ENCODE peak calls at places on chromosomes 4 and X, in six cellular contexts. P is AG04450, N is neural progenitor cell, A is HCT116, C is lung, M is brain microvascular endothelial cell. Z is an unnamed sample.

GRCh38 chr4:151192556-151193235 is 84.3 kb upstream of the PRSS48 start:
- DNase-seq in P (no peak), N (no peak), C (no peak), M (no peak), A (no peak), Z (no peak)

GRCh38 chrX:54288989-54289388 is 68.9 kb downstream of the WNK3 start:
- DNase-seq in P (no peak), C (no peak), N (no peak), A (no peak), M (no peak), Z (no peak)

GRCh38 chr4:84418032-84418709 is 80.9 kb downstream of the NKX6-1 start:
- DNase-seq in A (no peak), C (no peak), N (peak; percentile 60), M (no peak), P (no peak), Z (no peak)

GRCh38 chr4:40189997-40190396 is 6.8 kb upstream of the RHOH start:
- DNase-seq in M (no peak), N (no peak), C (no peak), P (no peak), A (no peak), Z (no peak)

GRCh38 chr4:38138363-38138762 is 178.2 kb downstream of the PTTG2 start:
- DNase-seq in N (no peak), C (no peak), A (no peak), M (no peak), P (no peak), Z (no peak)

GRCh38 chr4:138802499-138802898 is 213.1 kb upstream of the NOCT start:
- DNase-seq in A (no peak), P (no peak), M (no peak), C (no peak), N (no peak), Z (peak; percentile 51)

GRCh38 chrX:153687121-153688039 is at the start of gene SLC6A8:
- DNase-seq in P (peak; percentile 15), A (peak; percentile 27), N (peak; percentile 83), C (peak; percentile 50), M (peak; percentile 19), Z (no peak)

GRCh38 chrX:154458116-154458953 is at the start of gene PLXNA3:
- DNase-seq in C (no peak), N (peak; percentile 74), P (no peak), A (no peak), M (no peak), Z (no peak)

GRCh38 chr4:185803015-185803414 is 9.0 kb downstream of the SORBS2 start:
- DNase-seq in P (no peak), M (no peak), A (no peak), C (no peak), N (no peak), Z (no peak)

GRCh38 chr4:108754327-108754726 is 8.5 kb downstream of the ETNPPL start:
- DNase-seq in N (no peak), M (no peak), C (no peak), P (no peak), A (no peak), Z (no peak)

GRCh38 chrX:65871671-65872311 is 168.1 kb downstream of the VSIG4 start:
- DNase-seq in C (no peak), N (peak; percentile 40), M (no peak), A (peak; percentile 67), P (no peak), Z (peak; percentile 87)

GRCh38 chrX:10235851-10236250 is 79.1 kb downstream of the CLCN4 start:
- DNase-seq in P (no peak), C (no peak), N (no peak), A (no peak), M (peak; percentile 49), Z (no peak)

GRCh38 chrX:135434258-135435138 is 12.8 kb downstream of the SMIM10L2A start:
- DNase-seq in C (no peak), P (no peak), M (no peak), N (no peak), A (no peak), Z (no peak)

GRCh38 chr4:9898596-9899345 is 117.3 kb downstream of the DRD5 start:
- DNase-seq in P (no peak), C (peak; percentile 41), A (peak; percentile 35), N (peak; percentile 87), M (peak; percentile 52), Z (peak; percentile 60)

GRCh38 chr4:114249561-114250356 is 270.3 kb upstream of the ARSJ start:
- DNase-seq in M (no peak), A (no peak), N (no peak), C (no peak), P (no peak), Z (peak; percentile 52)

GRCh38 chr4:8688041-8688907 is 95.7 kb downstream of the CPZ start:
- DNase-seq in A (peak; percentile 19), N (peak; percentile 88), M (peak; percentile 3), C (no peak), P (no peak), Z (no peak)

GRCh38 chrX:48794993-48795501 is 6.8 kb upstream of the HDAC6 start:
- DNase-seq in M (peak; percentile 15), P (peak; percentile 3), N (no peak), C (peak; percentile 60), A (no peak), Z (peak; percentile 52)

GRCh38 chr4:30929649-30930048 is 209.5 kb downstream of the PCDH7 start:
- DNase-seq in N (peak; percentile 18), P (no peak), A (no peak), C (no peak), M (no peak), Z (no peak)

GRCh38 chr4:152626790-152627189 is 53.0 kb downstream of the TMEM154 start:
- DNase-seq in C (no peak), P (no peak), N (no peak), A (no peak), M (no peak), Z (no peak)

GRCh38 chr4:91984466-91984865 is 319.3 kb upstream of the GRID2 start:
- DNase-seq in A (no peak), M (no peak), P (no peak), N (no peak), C (no peak), Z (no peak)

GRCh38 chr4:33924239-33924638 is 2320.1 kb downstream of the ARAP2 start:
- DNase-seq in A (peak; percentile 82), C (no peak), M (no peak), N (peak; percentile 8), P (peak; percentile 6), Z (peak; percentile 57)

GRCh38 chr4:85543832-85544231 is 68.9 kb downstream of the ARHGAP24 start:
- DNase-seq in C (no peak), P (no peak), N (no peak), A (no peak), M (peak; percentile 4), Z (peak; percentile 28)

GRCh38 chrX:38061335-38061734 is 55.0 kb downstream of the SYTL5 start:
- DNase-seq in C (no peak), N (no peak), M (no peak), P (no peak), A (peak; percentile 73), Z (peak; percentile 36)

DNA sequence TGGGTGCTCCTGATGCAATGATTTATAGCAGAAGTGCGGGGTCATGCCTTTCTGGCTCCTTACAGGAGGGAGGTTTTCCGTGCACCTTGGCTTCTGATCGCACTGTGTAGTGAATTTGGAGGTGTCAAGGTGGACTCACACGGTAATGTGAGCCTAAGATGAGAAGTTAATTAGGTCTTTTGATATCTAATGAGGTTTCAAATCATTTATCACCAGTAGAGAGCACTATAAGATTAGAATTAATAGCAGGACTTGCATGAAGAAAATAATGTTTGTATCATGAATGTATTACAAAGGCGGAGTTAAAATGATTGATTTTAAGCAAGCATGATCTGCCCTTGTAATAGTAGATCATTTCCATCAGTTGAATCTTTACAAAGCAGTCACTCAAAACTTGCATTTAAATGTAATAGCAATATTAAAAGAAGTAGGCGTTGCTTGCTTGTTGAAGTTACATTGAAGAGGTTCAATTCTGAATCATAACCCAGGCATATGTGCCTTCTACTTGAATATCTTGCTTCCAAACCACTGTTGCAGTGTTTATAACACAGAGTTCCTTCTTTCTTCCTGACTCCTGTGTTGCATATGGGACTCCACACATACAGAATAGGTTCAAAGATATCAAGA is 152.1 kb downstream of the FMR1NB start:
- DNase-seq in C (no peak), M (no peak), A (no peak), N (no peak), P (no peak), Z (peak; percentile 26)
- TF ChIP-seq CTCF in C (no peak), M (no peak), A (no peak), N (peak; percentile 16), P (no peak), Z (no peak)

GRCh38 chr4:110483516-110483915 is 7.6 kb downstream of the ENPEP start:
- DNase-seq in M (no peak), P (no peak), A (no peak), N (no peak), C (no peak), Z (no peak)
- H3K27me3 ChIP-seq in M (no peaks in the 10 kb centered on the region), P (no peaks in the 10 kb centered on the region), A (no peaks in the 10 kb centered on the region), N (no peaks in the 10 kb centered on the region), C (no peaks in the 10 kb centered on the region), Z (no peaks in the 10 kb centered on the region)

GRCh38 chr4:79516114-79516513 is 108.1 kb upstream of the GK2 start:
- DNase-seq in A (no peak), P (no peak), N (no peak), M (no peak), C (no peak), Z (no peak)
- H3K4me3 ChIP-seq in A (no peak overlapping the region), P (no peak overlapping the region), N (no peak overlapping the region), M (no peak overlapping the region), C (no peak overlapping the region), Z (no peak overlapping the region)

DNA sequence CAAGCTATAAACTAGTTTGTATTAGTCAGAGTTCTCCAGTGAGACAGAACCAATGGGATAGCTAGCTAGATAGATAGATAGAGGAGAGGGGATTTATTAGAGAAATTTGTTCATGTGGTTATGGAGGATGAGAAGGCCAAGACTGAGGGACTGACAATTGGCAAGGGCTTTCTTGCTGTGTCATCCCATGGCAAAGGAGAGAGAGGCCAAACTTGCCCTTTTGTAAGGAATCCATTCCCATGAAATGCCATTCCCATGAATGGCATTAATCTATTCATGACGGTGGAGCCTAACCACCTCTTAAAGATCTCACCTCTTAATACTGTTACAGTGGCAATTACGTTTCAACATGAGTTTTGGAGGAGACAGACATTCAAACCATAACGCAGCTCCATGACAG is 58.1 kb downstream of the LINC00632 start:
- DNase-seq in P (no peak), M (no peak), A (no peak), N (no peak), C (no peak), Z (peak; percentile 4)
- TF ChIP-seq CTCF in P (no peak), M (no peak), A (no peak), N (no peak), C (no peak), Z (no peak)

DNA sequence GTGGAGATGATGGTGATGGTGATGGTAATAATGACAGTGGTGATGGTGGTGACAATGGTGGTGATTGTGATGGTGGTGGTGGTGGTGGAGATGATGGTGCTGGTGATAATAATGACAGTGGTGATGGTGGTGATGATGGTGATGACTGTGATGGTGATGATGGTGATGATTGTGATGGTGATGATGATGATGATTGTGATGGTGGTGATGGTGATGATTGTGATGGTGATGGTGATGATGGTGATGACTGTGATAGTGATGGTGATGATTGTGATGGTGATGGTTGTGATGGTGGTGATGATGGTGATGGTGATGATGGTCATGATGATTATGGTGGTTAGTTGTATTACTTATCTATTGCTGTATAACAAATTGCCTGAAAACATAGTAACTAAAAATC is 108.9 kb upstream of the NKX1-1 start:
- DNase-seq in P (no peak), M (no peak), C (no peak), A (no peak), N (no peak), Z (no peak)
- H3K27me3 ChIP-seq in P (peaks cover 48% of the 10 kb centered on the region), M (peaks cover 2% of the 10 kb centered on the region), C (peaks cover 4% of the 10 kb centered on the region), A (no peaks in the 10 kb centered on the region), N (peaks cover 25% of the 10 kb centered on the region), Z (peaks cover 4% of the 10 kb centered on the region)